ENCODE peak calls at places on chromosomes 2 and 18, in eight cellular contexts. One of them, this sample, is unnamed.

GRCh38 chr18:45838302-45839070 is 13.0 kb downstream of the SIGLEC15 start:
- DNase-seq in AG09309: no peak
- DNase-seq in lung microvascular endothelial cell: no peak
- DNase-seq in HFF-Myc: no peak
- DNase-seq in stimulated activated CD4-positive, alpha-beta T cell treated with anti-CD3 and anti-CD28 coated beads, Interleukin-2, amount 100 ng/mL, for 48 hours: no peak
- DNase-seq in left cardiac atrium: peak
- DNase-seq in breast epithelium: no peak
- DNase-seq in lower lobe of right lung: no peak
- DNase-seq in this sample: peak

GRCh38 chr2:88188741-88189140 is 18.6 kb downstream of the THNSL2 start:
- DNase-seq in AG09309: no peak
- DNase-seq in lung microvascular endothelial cell: no peak
- DNase-seq in HFF-Myc: peak
- DNase-seq in stimulated activated CD4-positive, alpha-beta T cell treated with anti-CD3 and anti-CD28 coated beads, Interleukin-2, amount 100 ng/mL, for 48 hours: no peak
- DNase-seq in left cardiac atrium: no peak
- DNase-seq in breast epithelium: no peak
- DNase-seq in lower lobe of right lung: no peak
- DNase-seq in this sample: no peak

GRCh38 chr2:240387669-240388358 is 47.6 kb upstream of the GPC1 start:
- DNase-seq in AG09309: peak
- DNase-seq in lung microvascular endothelial cell: peak
- DNase-seq in HFF-Myc: peak
- DNase-seq in stimulated activated CD4-positive, alpha-beta T cell treated with anti-CD3 and anti-CD28 coated beads, Interleukin-2, amount 100 ng/mL, for 48 hours: no peak
- DNase-seq in left cardiac atrium: peak
- DNase-seq in breast epithelium: no peak
- DNase-seq in lower lobe of right lung: peak
- DNase-seq in this sample: peak

GRCh38 chr2:217248312-217248935 is 388.6 kb upstream of the TNP1 start:
- DNase-seq in AG09309: no peak
- DNase-seq in lung microvascular endothelial cell: no peak
- DNase-seq in HFF-Myc: no peak
- DNase-seq in stimulated activated CD4-positive, alpha-beta T cell treated with anti-CD3 and anti-CD28 coated beads, Interleukin-2, amount 100 ng/mL, for 48 hours: no peak
- DNase-seq in left cardiac atrium: peak
- DNase-seq in breast epithelium: peak
- DNase-seq in lower lobe of right lung: peak
- DNase-seq in this sample: peak

GRCh38 chr2:48479923-48480322 is 50.0 kb upstream of the STON1 start:
- DNase-seq in AG09309: no peak
- DNase-seq in lung microvascular endothelial cell: no peak
- DNase-seq in HFF-Myc: no peak
- DNase-seq in stimulated activated CD4-positive, alpha-beta T cell treated with anti-CD3 and anti-CD28 coated beads, Interleukin-2, amount 100 ng/mL, for 48 hours: no peak
- DNase-seq in left cardiac atrium: no peak
- DNase-seq in breast epithelium: no peak
- DNase-seq in lower lobe of right lung: no peak
- DNase-seq in this sample: no peak

GRCh38 chr2:106551466-106552130 is 64.4 kb downstream of the CD8B2 start:
- DNase-seq in AG09309: no peak
- DNase-seq in lung microvascular endothelial cell: no peak
- DNase-seq in HFF-Myc: no peak
- DNase-seq in stimulated activated CD4-positive, alpha-beta T cell treated with anti-CD3 and anti-CD28 coated beads, Interleukin-2, amount 100 ng/mL, for 48 hours: no peak
- DNase-seq in left cardiac atrium: no peak
- DNase-seq in breast epithelium: no peak
- DNase-seq in lower lobe of right lung: no peak
- DNase-seq in this sample: no peak

GRCh38 chr2:127622561-127623387 is 23.2 kb upstream of the GPR17 start:
- DNase-seq in AG09309: no peak
- DNase-seq in lung microvascular endothelial cell: no peak
- DNase-seq in HFF-Myc: no peak
- DNase-seq in stimulated activated CD4-positive, alpha-beta T cell treated with anti-CD3 and anti-CD28 coated beads, Interleukin-2, amount 100 ng/mL, for 48 hours: no peak
- DNase-seq in left cardiac atrium: peak
- DNase-seq in breast epithelium: no peak
- DNase-seq in lower lobe of right lung: peak
- DNase-seq in this sample: peak

GRCh38 chr2:134771313-134771801 is 52.6 kb upstream of the TMEM163 start:
- DNase-seq in AG09309: no peak
- DNase-seq in lung microvascular endothelial cell: no peak
- DNase-seq in HFF-Myc: no peak
- DNase-seq in stimulated activated CD4-positive, alpha-beta T cell treated with anti-CD3 and anti-CD28 coated beads, Interleukin-2, amount 100 ng/mL, for 48 hours: no peak
- DNase-seq in left cardiac atrium: no peak
- DNase-seq in breast epithelium: no peak
- DNase-seq in lower lobe of right lung: no peak
- DNase-seq in this sample: no peak

GRCh38 chr2:73020657-73021370 is 50.7 kb downstream of the SFXN5 start:
- DNase-seq in AG09309: peak
- DNase-seq in lung microvascular endothelial cell: peak
- DNase-seq in HFF-Myc: no peak
- DNase-seq in stimulated activated CD4-positive, alpha-beta T cell treated with anti-CD3 and anti-CD28 coated beads, Interleukin-2, amount 100 ng/mL, for 48 hours: no peak
- DNase-seq in left cardiac atrium: no peak
- DNase-seq in breast epithelium: no peak
- DNase-seq in lower lobe of right lung: no peak
- DNase-seq in this sample: no peak

GRCh38 chr2:128347701-128348504 is 29.2 kb upstream of the HS6ST1 start:
- DNase-seq in AG09309: peak
- DNase-seq in lung microvascular endothelial cell: no peak
- DNase-seq in HFF-Myc: peak
- DNase-seq in stimulated activated CD4-positive, alpha-beta T cell treated with anti-CD3 and anti-CD28 coated beads, Interleukin-2, amount 100 ng/mL, for 48 hours: no peak
- DNase-seq in left cardiac atrium: peak
- DNase-seq in breast epithelium: peak
- DNase-seq in lower lobe of right lung: peak
- DNase-seq in this sample: no peak

GRCh38 chr18:63301458-63301857 is 18.1 kb downstream of the BCL2 start:
- DNase-seq in AG09309: no peak
- DNase-seq in lung microvascular endothelial cell: no peak
- DNase-seq in HFF-Myc: no peak
- DNase-seq in stimulated activated CD4-positive, alpha-beta T cell treated with anti-CD3 and anti-CD28 coated beads, Interleukin-2, amount 100 ng/mL, for 48 hours: no peak
- DNase-seq in left cardiac atrium: no peak
- DNase-seq in breast epithelium: peak
- DNase-seq in lower lobe of right lung: no peak
- DNase-seq in this sample: no peak

GRCh38 chr2:25912851-25913695 is 34.8 kb upstream of the ASXL2 start:
- DNase-seq in AG09309: no peak
- DNase-seq in lung microvascular endothelial cell: no peak
- DNase-seq in HFF-Myc: no peak
- DNase-seq in stimulated activated CD4-positive, alpha-beta T cell treated with anti-CD3 and anti-CD28 coated beads, Interleukin-2, amount 100 ng/mL, for 48 hours: no peak
- DNase-seq in left cardiac atrium: no peak
- DNase-seq in breast epithelium: no peak
- DNase-seq in lower lobe of right lung: no peak
- DNase-seq in this sample: no peak

This sample was measured in left lung.